ENCODE peak calls at places on chromosome 20, in four cellular contexts. S is non-pigmented ciliary epithelial cell, V is MCF 10A, D is Calu3. C is an unnamed sample.

GRCh38 chr20:25626779-25627178 is 3.0 kb upstream of the NANP start:
- DNase-seq in S (no peak), V (no peak), D (no peak), C (no peak)

GRCh38 chr20:63682384-63683139 is 13.9 kb upstream of the TNFRSF6B start:
- DNase-seq in S (peak; percentile 95), V (peak; percentile 99), D (peak; percentile 99), C (no peak)

GRCh38 chr20:32997431-32997830 is 6.8 kb downstream of the SUN5 start:
- DNase-seq in S (no peak), V (no peak), D (no peak), C (no peak)

GRCh38 chr20:21798384-21798783 is 92.9 kb downstream of the PAX1 start:
- DNase-seq in S (no peak), V (no peak), D (no peak), C (no peak)

GRCh38 chr20:46172961-46173536 is 54.9 kb downstream of the CD40 start:
- DNase-seq in S (no peak), V (no peak), D (no peak), C (no peak)

GRCh38 chr20:9172908-9173307 is 104.0 kb downstream of the PLCB4 start:
- DNase-seq in S (no peak), V (peak; percentile 18), D (no peak), C (no peak)

GRCh38 chr20:63703976-63704748 is 3.6 kb downstream of the ARFRP1 start:
- DNase-seq in S (no peak), V (no peak), D (no peak), C (no peak)

GRCh38 chr20:59810376-59811187 is 122.9 kb downstream of the SYCP2 start:
- DNase-seq in S (no peak), V (no peak), D (no peak), C (no peak)

GRCh38 chr20:1368448-1369199 is 24.2 kb downstream of the FKBP1A start:
- DNase-seq in S (peak; percentile 47), V (no peak), D (no peak), C (no peak)

GRCh38 chr20:5426026-5426425 is 109.3 kb upstream of the PROKR2 start:
- DNase-seq in S (no peak), V (no peak), D (no peak), C (no peak)

GRCh38 chr20:44231713-44232468 is 15.2 kb upstream of the GDAP1L1 start:
- DNase-seq in S (no peak), V (no peak), D (no peak), C (no peak)

GRCh38 chr20:53412600-53413187 is 180.9 kb downstream of the ZNF217 start:
- DNase-seq in S (no peak), V (no peak), D (no peak), C (no peak)

GRCh38 chr20:54255157-54255556 is 47.3 kb downstream of the PFDN4 start:
- DNase-seq in S (no peak), V (peak; percentile 30), D (no peak), C (no peak)

GRCh38 chr20:23754731-23755130 is 4.0 kb upstream of the CST1 start:
- DNase-seq in S (no peak), V (no peak), D (no peak), C (no peak)

C was measured in stimulated activated naive CD8-positive, alpha-beta T cell treated with anti-CD3 and anti-CD28 coated beads, Interleukin-15, amount 100 ng/mL, for 72 hours.